ENCODE peak calls at places on chromosomes 13 and 19, in four cellular contexts. Y is HAP-1, H is body of pancreas, P is upper lobe of left lung. Z is an unnamed sample. For H3K9me3, the result is how much of the 10 kb centered on the place peaks cover.

GRCh38 chr19:54459282-54460229 is 4.0 kb downstream of the LENG9 start:
- DNase-seq in Y (no peak), H (peak), P (peak), Z (no peak)

GRCh38 chr19:42099336-42099925 is 23.5 kb downstream of the ZNF574 start:
- DNase-seq in Y (no peak), H (peak), P (no peak), Z (no peak)

GRCh38 chr19:32570081-32570785 is 10.8 kb upstream of the PDCD5 start:
- DNase-seq in Y (peak), H (peak), P (no peak), Z (peak)

GRCh38 chr19:18650468-18651001 is 13.7 kb downstream of the KLHL26 start:
- DNase-seq in Y (no peak), H (peak), P (peak), Z (no peak)

GRCh38 chr19:10505583-10506229 is 2.5 kb upstream of the KEAP1 start:
- DNase-seq in Y (peak), H (peak), P (no peak), Z (peak)

GRCh38 chr13:67343777-67344176 is 113.6 kb upstream of the PCDH9 start:
- DNase-seq in Y (no peak), H (no peak), P (no peak), Z (no peak)

GRCh38 chr19:35417713-35418534 is 30.1 kb upstream of the FFAR2 start:
- DNase-seq in Y (no peak), H (no peak), P (no peak), Z (no peak)

GRCh38 chr19:912181-913079 is 589 bp downstream of the R3HDM4 start:
- DNase-seq in Y (peak), H (no peak), P (peak), Z (peak)

GRCh38 chr19:39846678-39847486 is 703 bp upstream of the FBL start:
- DNase-seq in Y (no peak), H (no peak), P (no peak), Z (no peak)

GRCh38 chr19:16607819-16608218 is 20.2 kb downstream of the MED26 start:
- DNase-seq in Y (no peak), H (peak), P (peak), Z (no peak)

GRCh38 chr13:103812966-103813365 is 746.7 kb upstream of the SLC10A2 start:
- DNase-seq in Y (no peak), H (no peak), P (no peak), Z (no peak)

GRCh38 chr19:53246498-53246897 is 8.2 kb downstream of the ZNF677 start:
- DNase-seq in Y (no peak), H (no peak), P (no peak), Z (no peak)

GRCh38 chr13:45082964-45083363 is 37.3 kb upstream of the GTF2F2 start:
- DNase-seq in Y (no peak), H (no peak), P (no peak), Z (no peak)

GRCh38 chr13:103062079-103062478 is 4.1 kb downstream of the SLC10A2 start:
- DNase-seq in Y (no peak), H (no peak), P (no peak), Z (no peak)

GRCh38 chr19:10118960-10119359 is 739 bp downstream of the EIF3G start:
- DNase-seq in Y (no peak), H (no peak), P (no peak), Z (no peak)

GRCh38 chr13:75547917-75548316 is 1.7 kb upstream of the UCHL3 start:
- DNase-seq in Y (no peak), H (no peak), P (no peak), Z (no peak)

GRCh38 chr13:90910240-90910639 is 437.2 kb upstream of the MIR17HG start:
- DNase-seq in Y (no peak), H (no peak), P (no peak), Z (no peak)

GRCh38 chr13:66312312-66313087 is 917.6 kb downstream of the PCDH9 start:
- DNase-seq in Y (no peak), H (peak), P (no peak), Z (no peak)

GRCh38 chr13:40191186-40191980 is 475.1 kb downstream of the FOXO1 start:
- DNase-seq in Y (no peak), H (no peak), P (no peak), Z (no peak)

GRCh38 chr13:43804461-43805070 is 17.8 kb upstream of the ENOX1 start:
- DNase-seq in Y (peak), H (peak), P (no peak), Z (no peak)

GRCh38 chr19:39858541-39858940 is 12.4 kb upstream of the FBL start:
- DNase-seq in Y (peak), H (no peak), P (no peak), Z (no peak)

GRCh38 chr19:47479701-47480503 is 4.1 kb downstream of the KPTN start:
- DNase-seq in Y (no peak), H (no peak), P (peak), Z (no peak)

GRCh38 chr13:29457299-29457698 is 138.2 kb downstream of the SLC7A1 start:
- DNase-seq in Y (peak), H (no peak), P (no peak), Z (no peak)

GRCh38 chr19:19820774-19821315 is 705 bp downstream of the ZNF506 start:
- DNase-seq in Y (no peak), H (no peak), P (no peak), Z (no peak)

GRCh38 chr13:111962431-111962891 is 104.5 kb upstream of the SOX1 start:
- DNase-seq in Y (no peak), H (no peak), P (no peak), Z (no peak)

GRCh38 chr13:102405499-102406079 is 3.7 kb upstream of the FGF14 start:
- DNase-seq in Y (no peak), H (no peak), P (no peak), Z (no peak)

GRCh38 chr19:16462757-16463250 is 9.0 kb downstream of the EPS15L1 start:
- DNase-seq in Y (no peak), H (no peak), P (no peak), Z (no peak)

GRCh38 chr19:47494729-47495128 is 10.7 kb upstream of the KPTN start:
- DNase-seq in Y (no peak), H (peak), P (no peak), Z (no peak)

GRCh38 chr13:98022210-98022609 is 68.7 kb downstream of the IPO5 start:
- DNase-seq in Y (no peak), H (no peak), P (no peak), Z (no peak)

GRCh38 chr19:56899943-56900342 is 59.4 kb upstream of the PEG3 start:
- DNase-seq in Y (no peak), H (no peak), P (no peak), Z (no peak)
- H3K9me3 ChIP-seq in Y (under half), H (under half), P (under half), Z (under half)

DNA sequence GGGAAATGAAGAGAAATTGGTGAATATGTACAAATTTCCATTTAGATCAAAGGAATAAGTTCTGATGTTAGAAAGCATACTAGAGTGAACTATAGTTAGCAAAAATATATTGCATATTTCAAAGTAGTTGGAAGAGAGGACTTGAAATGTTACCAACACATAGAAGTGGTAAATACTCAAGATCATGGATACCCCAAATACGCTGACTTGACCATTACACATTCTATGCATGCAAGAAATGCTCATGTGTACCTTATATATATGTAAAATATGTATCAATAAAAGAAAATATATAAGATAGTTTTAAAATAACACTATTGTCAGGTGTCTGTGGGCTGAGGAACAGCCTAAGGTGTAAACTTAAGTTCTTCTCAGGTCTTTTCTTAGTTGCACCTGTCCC is 14.6 kb upstream of the ZNF491 start:
- DNase-seq in Y (no peak), H (no peak), P (no peak), Z (no peak)
- H3K9me3 ChIP-seq in Y (under half), H (half or more), P (half or more), Z (half or more)

GRCh38 chr19:55488986-55489710 is 912 bp downstream of the SSC5D start:
- DNase-seq in Y (no peak), H (no peak), P (peak), Z (no peak)
- H3K9me3 ChIP-seq in Y (under half), H (under half), P (under half), Z (under half)

DNA sequence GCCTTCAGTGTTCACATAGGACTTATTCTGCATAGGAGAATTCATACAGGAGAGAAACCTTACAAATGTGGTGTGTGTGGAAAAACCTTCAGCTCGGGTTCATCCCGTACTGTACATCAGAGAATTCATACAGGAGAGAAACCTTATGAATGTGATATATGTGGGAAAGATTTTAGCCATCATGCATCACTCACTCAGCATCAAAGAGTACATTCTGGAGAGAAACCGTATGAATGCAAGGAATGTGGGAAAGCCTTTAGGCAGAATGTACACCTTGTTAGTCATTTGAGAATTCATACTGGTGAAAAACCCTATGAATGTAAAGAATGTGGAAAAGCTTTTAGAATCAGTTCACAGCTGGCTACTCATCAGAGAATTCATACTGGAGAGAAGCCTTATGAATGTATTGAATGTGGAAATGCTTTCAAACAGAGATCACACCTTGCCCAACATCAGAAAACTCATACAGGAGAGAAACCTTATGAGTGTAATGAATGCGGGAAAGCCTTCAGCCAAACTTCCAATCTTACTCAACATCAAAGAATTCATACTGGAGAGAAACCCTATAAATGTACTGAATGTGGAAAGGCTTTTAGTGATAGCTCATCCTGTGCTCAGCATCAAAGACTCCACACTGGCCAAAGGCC is 13.4 kb upstream of the ZFP28 start:
- DNase-seq in Y (no peak), H (no peak), P (no peak), Z (no peak)
- H3K9me3 ChIP-seq in Y (under half), H (half or more), P (half or more), Z (under half)

GRCh38 chr19:44228318-44228717 is 16.0 kb downstream of the ZNF227 start:
- DNase-seq in Y (no peak), H (no peak), P (no peak), Z (no peak)
- H3K9me3 ChIP-seq in Y (under half), H (half or more), P (half or more), Z (under half)

GRCh38 chr19:27765912-27766725 is 1446.8 kb downstream of the UQCRFS1 start:
- DNase-seq in Y (no peak), H (no peak), P (no peak), Z (no peak)
- H3K9me3 ChIP-seq in Y (under half), H (half or more), P (under half), Z (under half)

GRCh38 chr13:48662226-48662625 is 8.5 kb downstream of the CYSLTR2 start:
- DNase-seq in Y (no peak), H (no peak), P (no peak), Z (no peak)

DNA sequence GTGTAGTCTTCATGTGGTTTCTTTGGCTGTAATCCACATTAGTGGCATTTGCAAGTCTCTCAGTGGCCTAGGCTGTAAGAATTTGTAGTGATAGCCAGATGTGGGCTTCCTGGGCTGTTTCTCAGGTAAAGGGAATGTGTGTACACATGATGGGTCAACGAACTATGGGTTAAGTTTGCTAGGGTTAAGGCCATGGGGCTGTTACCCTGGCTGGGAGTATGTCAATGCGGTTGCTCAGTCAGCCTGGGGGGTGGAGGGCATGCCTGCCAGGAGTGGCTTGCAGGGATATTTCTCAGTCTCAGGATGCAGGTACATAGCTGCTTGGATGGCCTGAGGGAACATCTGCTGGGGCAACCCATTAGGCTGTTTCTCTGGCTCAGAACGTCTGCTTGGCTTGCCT is 13.4 kb downstream of the CYSLTR2 start:
- DNase-seq in Y (no peak), H (no peak), P (no peak), Z (no peak)
- H3K9me3 ChIP-seq in Y (under half), H (under half), P (under half), Z (under half)

GRCh38 chr19:37082307-37082706 is 4.1 kb downstream of the ZNF420 start:
- DNase-seq in Y (no peak), H (no peak), P (no peak), Z (no peak)

GRCh38 chr19:37087110-37087509 is 8.9 kb downstream of the ZNF420 start:
- DNase-seq in Y (no peak), H (no peak), P (no peak), Z (no peak)
- H3K9me3 ChIP-seq in Y (under half), H (under half), P (under half), Z (under half)

DNA sequence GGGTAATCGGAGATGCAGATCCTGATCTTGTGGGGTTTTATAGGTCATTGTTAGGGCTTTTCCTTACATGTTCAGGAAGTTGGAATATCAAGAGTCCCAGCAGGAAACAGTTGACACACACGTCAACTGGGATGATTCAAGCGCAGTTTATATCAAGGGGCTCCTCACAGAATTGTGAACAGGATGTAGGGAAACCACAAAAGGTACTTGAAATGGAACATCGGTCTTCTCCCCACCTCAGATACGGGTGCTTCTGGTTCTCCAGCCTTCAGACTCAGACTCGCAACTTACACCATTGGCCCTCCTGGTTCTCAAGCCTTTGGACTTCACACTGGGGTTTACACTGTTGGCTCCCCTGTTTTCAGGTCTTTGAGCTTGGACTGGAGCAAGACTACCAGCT is 19.5 kb downstream of the ZNF557 start:
- DNase-seq in Y (no peak), H (no peak), P (no peak), Z (no peak)
- H3K9me3 ChIP-seq in Y (under half), H (under half), P (under half), Z (under half)

DNA sequence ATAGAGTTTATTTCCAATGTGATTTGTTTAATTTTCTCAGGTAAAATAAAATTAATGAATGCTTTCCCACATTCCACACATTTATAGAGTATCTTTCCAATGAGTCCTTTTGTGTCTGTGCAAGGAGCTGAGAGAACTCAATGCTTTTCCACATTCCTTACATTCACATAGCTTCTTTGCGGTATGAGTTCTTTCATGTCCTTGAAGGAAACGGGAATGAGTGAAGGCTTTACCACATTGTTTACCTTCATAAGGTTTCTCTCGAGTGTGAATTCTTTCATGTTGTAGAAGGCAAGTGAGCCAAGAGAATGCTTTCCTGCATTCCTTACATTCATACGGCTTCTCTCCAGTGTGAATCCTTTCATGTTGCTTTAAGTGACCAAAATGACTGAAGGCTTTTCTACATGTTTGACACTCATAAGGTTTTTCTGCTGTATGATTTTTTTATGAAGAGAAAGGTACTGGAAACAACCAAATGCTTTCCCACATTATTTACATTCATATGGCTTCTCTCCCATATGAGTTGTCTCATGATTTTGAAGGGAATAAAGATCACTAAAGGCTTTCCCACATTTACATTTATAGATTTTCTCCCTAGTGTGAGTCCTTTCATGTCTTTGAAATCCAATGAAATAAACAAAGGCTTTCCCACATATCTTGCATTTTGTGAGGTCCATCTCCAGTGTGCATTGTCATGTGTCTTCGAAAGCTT is 14.4 kb upstream of the ZNF442 start:
- DNase-seq in Y (no peak), H (no peak), P (no peak), Z (no peak)
- H3K9me3 ChIP-seq in Y (under half), H (under half), P (under half), Z (under half)

Z was measured in T-helper 17 cell.